ENCODE peak calls at places on chromosomes 1 and 21, in six cellular contexts. One of them, this sample, is unnamed.

GRCh38 chr1:235176486-235176885 is 15.4 kb upstream of the RBM34 start:
- DNase-seq in activated gamma-delta T cell treated with Interleukin-2 at 50 U/mL for 16 hours: no peak
- DNase-seq in CD4-positive, CD25-positive, alpha-beta regulatory T cell: no peak
- DNase-seq in Calu3: no peak
- DNase-seq in activated T-cell treated with anti-CD3 and anti-CD28 coated beads, Interleukin-2, amount 50 U/mL, for 72 hours: no peak
- DNase-seq in iris pigment epithelial cell: no peak
- DNase-seq in this sample: no peak

GRCh38 chr1:153608089-153608672 is 4.8 kb downstream of the S100A16 start:
- DNase-seq in activated gamma-delta T cell treated with Interleukin-2 at 50 U/mL for 16 hours: no peak
- DNase-seq in activated T-cell treated with anti-CD3 and anti-CD28 coated beads, Interleukin-2, amount 50 U/mL, for 72 hours: no peak
- DNase-seq in CD4-positive, CD25-positive, alpha-beta regulatory T cell: no peak
- DNase-seq in iris pigment epithelial cell: no peak
- DNase-seq in Calu3: peak
- DNase-seq in this sample: no peak

GRCh38 chr1:173243300-173243699 is 36.2 kb upstream of the TNFSF4 start:
- DNase-seq in iris pigment epithelial cell: no peak
- DNase-seq in activated gamma-delta T cell treated with Interleukin-2 at 50 U/mL for 16 hours: no peak
- DNase-seq in Calu3: no peak
- DNase-seq in CD4-positive, CD25-positive, alpha-beta regulatory T cell: no peak
- DNase-seq in activated T-cell treated with anti-CD3 and anti-CD28 coated beads, Interleukin-2, amount 50 U/mL, for 72 hours: no peak
- DNase-seq in this sample: no peak

GRCh38 chr1:33758698-33759097 is 105.2 kb upstream of the HMGB4 start:
- DNase-seq in Calu3: no peak
- DNase-seq in activated gamma-delta T cell treated with Interleukin-2 at 50 U/mL for 16 hours: no peak
- DNase-seq in CD4-positive, CD25-positive, alpha-beta regulatory T cell: no peak
- DNase-seq in activated T-cell treated with anti-CD3 and anti-CD28 coated beads, Interleukin-2, amount 50 U/mL, for 72 hours: no peak
- DNase-seq in iris pigment epithelial cell: no peak
- DNase-seq in this sample: no peak

GRCh38 chr1:184044603-184045376 is 6.7 kb upstream of the TSEN15 start:
- DNase-seq in activated gamma-delta T cell treated with Interleukin-2 at 50 U/mL for 16 hours: no peak
- DNase-seq in iris pigment epithelial cell: no peak
- DNase-seq in activated T-cell treated with anti-CD3 and anti-CD28 coated beads, Interleukin-2, amount 50 U/mL, for 72 hours: no peak
- DNase-seq in Calu3: no peak
- DNase-seq in CD4-positive, CD25-positive, alpha-beta regulatory T cell: no peak
- DNase-seq in this sample: no peak

GRCh38 chr1:167229719-167230385 is 9.2 kb downstream of the POU2F1 start:
- DNase-seq in activated T-cell treated with anti-CD3 and anti-CD28 coated beads, Interleukin-2, amount 50 U/mL, for 72 hours: no peak
- DNase-seq in iris pigment epithelial cell: no peak
- DNase-seq in CD4-positive, CD25-positive, alpha-beta regulatory T cell: no peak
- DNase-seq in activated gamma-delta T cell treated with Interleukin-2 at 50 U/mL for 16 hours: no peak
- DNase-seq in Calu3: no peak
- DNase-seq in this sample: no peak

GRCh38 chr1:60904079-60904852 is 178.1 kb upstream of the NFIA start:
- DNase-seq in activated gamma-delta T cell treated with Interleukin-2 at 50 U/mL for 16 hours: no peak
- DNase-seq in activated T-cell treated with anti-CD3 and anti-CD28 coated beads, Interleukin-2, amount 50 U/mL, for 72 hours: no peak
- DNase-seq in Calu3: no peak
- DNase-seq in CD4-positive, CD25-positive, alpha-beta regulatory T cell: no peak
- DNase-seq in iris pigment epithelial cell: no peak
- DNase-seq in this sample: no peak

GRCh38 chr1:246503341-246503740 is 3.7 kb downstream of the SMYD3 start:
- DNase-seq in activated T-cell treated with anti-CD3 and anti-CD28 coated beads, Interleukin-2, amount 50 U/mL, for 72 hours: no peak
- DNase-seq in CD4-positive, CD25-positive, alpha-beta regulatory T cell: no peak
- DNase-seq in iris pigment epithelial cell: peak
- DNase-seq in activated gamma-delta T cell treated with Interleukin-2 at 50 U/mL for 16 hours: no peak
- DNase-seq in Calu3: peak
- DNase-seq in this sample: no peak

GRCh38 chr1:41840592-41841246 is 78.0 kb downstream of the HIVEP3 start:
- DNase-seq in activated T-cell treated with anti-CD3 and anti-CD28 coated beads, Interleukin-2, amount 50 U/mL, for 72 hours: no peak
- DNase-seq in activated gamma-delta T cell treated with Interleukin-2 at 50 U/mL for 16 hours: no peak
- DNase-seq in CD4-positive, CD25-positive, alpha-beta regulatory T cell: no peak
- DNase-seq in Calu3: peak
- DNase-seq in iris pigment epithelial cell: no peak
- DNase-seq in this sample: no peak

GRCh38 chr1:244369256-244370057 is 82.3 kb downstream of the ADSS2 start:
- DNase-seq in CD4-positive, CD25-positive, alpha-beta regulatory T cell: no peak
- DNase-seq in Calu3: no peak
- DNase-seq in activated T-cell treated with anti-CD3 and anti-CD28 coated beads, Interleukin-2, amount 50 U/mL, for 72 hours: no peak
- DNase-seq in iris pigment epithelial cell: no peak
- DNase-seq in activated gamma-delta T cell treated with Interleukin-2 at 50 U/mL for 16 hours: no peak
- DNase-seq in this sample: peak

GRCh38 chr1:22309572-22309971 is 142.1 kb upstream of the ZBTB40 start:
- DNase-seq in Calu3: no peak
- DNase-seq in activated T-cell treated with anti-CD3 and anti-CD28 coated beads, Interleukin-2, amount 50 U/mL, for 72 hours: no peak
- DNase-seq in CD4-positive, CD25-positive, alpha-beta regulatory T cell: no peak
- DNase-seq in iris pigment epithelial cell: no peak
- DNase-seq in activated gamma-delta T cell treated with Interleukin-2 at 50 U/mL for 16 hours: no peak
- DNase-seq in this sample: no peak

GRCh38 chr1:211334986-211335385 is 8.4 kb downstream of the TRAF5 start:
- DNase-seq in CD4-positive, CD25-positive, alpha-beta regulatory T cell: no peak
- DNase-seq in activated T-cell treated with anti-CD3 and anti-CD28 coated beads, Interleukin-2, amount 50 U/mL, for 72 hours: no peak
- DNase-seq in Calu3: no peak
- DNase-seq in activated gamma-delta T cell treated with Interleukin-2 at 50 U/mL for 16 hours: no peak
- DNase-seq in iris pigment epithelial cell: no peak
- DNase-seq in this sample: no peak

GRCh38 chr1:202584707-202585590 is 125.3 kb downstream of the SYT2 start:
- DNase-seq in activated T-cell treated with anti-CD3 and anti-CD28 coated beads, Interleukin-2, amount 50 U/mL, for 72 hours: no peak
- DNase-seq in activated gamma-delta T cell treated with Interleukin-2 at 50 U/mL for 16 hours: no peak
- DNase-seq in Calu3: no peak
- DNase-seq in CD4-positive, CD25-positive, alpha-beta regulatory T cell: no peak
- DNase-seq in iris pigment epithelial cell: peak
- DNase-seq in this sample: no peak

GRCh38 chr1:48203287-48203900 is 19.1 kb upstream of the SLC5A9 start:
- DNase-seq in iris pigment epithelial cell: peak
- DNase-seq in Calu3: peak
- DNase-seq in activated gamma-delta T cell treated with Interleukin-2 at 50 U/mL for 16 hours: no peak
- DNase-seq in CD4-positive, CD25-positive, alpha-beta regulatory T cell: no peak
- DNase-seq in activated T-cell treated with anti-CD3 and anti-CD28 coated beads, Interleukin-2, amount 50 U/mL, for 72 hours: no peak
- DNase-seq in this sample: peak

GRCh38 chr21:38740131-38740530 is 65.6 kb upstream of the ETS2 start:
- DNase-seq in Calu3: no peak
- DNase-seq in activated T-cell treated with anti-CD3 and anti-CD28 coated beads, Interleukin-2, amount 50 U/mL, for 72 hours: no peak
- DNase-seq in CD4-positive, CD25-positive, alpha-beta regulatory T cell: no peak
- DNase-seq in activated gamma-delta T cell treated with Interleukin-2 at 50 U/mL for 16 hours: no peak
- DNase-seq in iris pigment epithelial cell: no peak
- DNase-seq in this sample: no peak

GRCh38 chr1:243890576-243890975 is 40.5 kb upstream of the AKT3 start:
- DNase-seq in activated T-cell treated with anti-CD3 and anti-CD28 coated beads, Interleukin-2, amount 50 U/mL, for 72 hours: no peak
- DNase-seq in iris pigment epithelial cell: peak
- DNase-seq in activated gamma-delta T cell treated with Interleukin-2 at 50 U/mL for 16 hours: no peak
- DNase-seq in CD4-positive, CD25-positive, alpha-beta regulatory T cell: no peak
- DNase-seq in Calu3: no peak
- DNase-seq in this sample: no peak

GRCh38 chr1:196309386-196309785 is 298.9 kb downstream of the KCNT2 start:
- DNase-seq in CD4-positive, CD25-positive, alpha-beta regulatory T cell: no peak
- DNase-seq in activated gamma-delta T cell treated with Interleukin-2 at 50 U/mL for 16 hours: no peak
- DNase-seq in activated T-cell treated with anti-CD3 and anti-CD28 coated beads, Interleukin-2, amount 50 U/mL, for 72 hours: no peak
- DNase-seq in iris pigment epithelial cell: peak
- DNase-seq in Calu3: no peak
- DNase-seq in this sample: no peak